ENCODE peak calls at places on chromosomes 4 and X, in four cellular contexts. N, L, R and P are unnamed samples.
A peak's percentile ranks its signal among the peaks of the same experiment; 100 is the strongest.

GRCh38 chrX:108298165-108298602 is 140.0 kb downstream of the COL4A6 start:
- DNase-seq in N (no peak), L (no peak), R (no peak), P (no peak)

GRCh38 chr4:130563185-130563890 is 1467.4 kb downstream of the C4orf33 start:
- DNase-seq in N (no peak), L (peak; percentile 30), R (no peak), P (no peak)

GRCh38 chr4:42610941-42611340 is 46.0 kb downstream of the ATP8A1 start:
- DNase-seq in N (no peak), L (no peak), R (no peak), P (no peak)

GRCh38 chr4:177441803-177442622 is at the start of gene AGA:
- DNase-seq in N (peak; percentile 97), L (peak; percentile 91), R (peak; percentile 97), P (peak; percentile 87)

GRCh38 chr4:183347586-183347985 is 25.4 kb upstream of the CLDN24 start:
- DNase-seq in N (no peak), L (no peak), R (no peak), P (no peak)

GRCh38 chrX:25721564-25721963 is 416.6 kb upstream of the MAGEB18 start:
- DNase-seq in N (no peak), L (no peak), R (no peak), P (no peak)

GRCh38 chrX:44489515-44489914 is 53.1 kb downstream of the FUNDC1 start:
- DNase-seq in N (no peak), L (no peak), R (no peak), P (no peak)

GRCh38 chr4:40550900-40551546 is 78.6 kb downstream of the RBM47 start:
- DNase-seq in N (no peak), L (no peak), R (no peak), P (no peak)

GRCh38 chr4:153427363-153428071 is 38.6 kb upstream of the TMEM131L start:
- DNase-seq in N (no peak), L (no peak), R (no peak), P (no peak)

GRCh38 chrX:16990839-16991238 is 44.4 kb downstream of the REPS2 start:
- DNase-seq in N (no peak), L (no peak), R (no peak), P (no peak)

GRCh38 chr4:24754586-24754985 is 40.8 kb upstream of the SOD3 start:
- DNase-seq in N (no peak), L (no peak), R (no peak), P (no peak)

GRCh38 chrX:24498181-24498580 is 33.1 kb downstream of the PDK3 start:
- DNase-seq in N (no peak), L (no peak), R (no peak), P (no peak)

GRCh38 chr4:104986306-104986705 is 160.4 kb upstream of the TET2 start:
- DNase-seq in N (no peak), L (no peak), R (no peak), P (no peak)

GRCh38 chr4:10753326-10753725 is 68.8 kb upstream of the CLNK start:
- DNase-seq in N (no peak), L (no peak), R (no peak), P (no peak)

GRCh38 chr4:83348074-83348473 is 13.4 kb upstream of the HPSE start:
- DNase-seq in N (no peak), L (no peak), R (no peak), P (no peak)

GRCh38 chrX:154735695-154736393 is 15.0 kb downstream of the GAB3 start:
- DNase-seq in N (no peak), L (no peak), R (peak; percentile 57), P (no peak)

GRCh38 chrX:136747003-136747986 is 33.4 kb downstream of the ARHGEF6 start:
- DNase-seq in N (no peak), L (no peak), R (no peak), P (no peak)

GRCh38 chrX:19361701-19362100 is 18.0 kb downstream of the PDHA1 start:
- DNase-seq in N (no peak), L (no peak), R (no peak), P (no peak)

GRCh38 chrX:129637217-129638109 is 17.3 kb downstream of the APLN start:
- DNase-seq in N (peak; percentile 53), L (peak; percentile 83), R (peak; percentile 72), P (peak; percentile 37)

GRCh38 chrX:103248553-103248952 is 6.4 kb downstream of the TCEAL8 start:
- DNase-seq in N (no peak), L (no peak), R (no peak), P (no peak)

GRCh38 chr4:96739101-96739500 is 899.2 kb downstream of the PDHA2 start:
- DNase-seq in N (no peak), L (no peak), R (no peak), P (no peak)

GRCh38 chr4:161522031-161522430 is 641.8 kb downstream of the FSTL5 start:
- DNase-seq in N (no peak), L (no peak), R (no peak), P (no peak)

GRCh38 chr4:140188975-140189374 is 35.0 kb upstream of the MAML3 start:
- DNase-seq in N (no peak), L (no peak), R (no peak), P (no peak)

GRCh38 chr4:85701881-85702321 is 227.0 kb downstream of the ARHGAP24 start:
- DNase-seq in N (no peak), L (no peak), R (no peak), P (no peak)

GRCh38 chr4:147678121-147678520 is 5.8 kb downstream of the PRMT9 start:
- DNase-seq in N (no peak), L (no peak), R (no peak), P (no peak)

GRCh38 chr4:147682755-147683154 is 1.2 kb downstream of the PRMT9 start:
- DNase-seq in N (no peak), L (no peak), R (no peak), P (no peak)

GRCh38 chr4:147683172-147683571 is 791 bp downstream of the PRMT9 start:
- DNase-seq in N (no peak), L (no peak), R (no peak), P (no peak)

GRCh38 chr4:147674496-147674895 is 9.5 kb downstream of the PRMT9 start:
- DNase-seq in N (no peak), L (no peak), R (no peak), P (no peak)

DNA sequence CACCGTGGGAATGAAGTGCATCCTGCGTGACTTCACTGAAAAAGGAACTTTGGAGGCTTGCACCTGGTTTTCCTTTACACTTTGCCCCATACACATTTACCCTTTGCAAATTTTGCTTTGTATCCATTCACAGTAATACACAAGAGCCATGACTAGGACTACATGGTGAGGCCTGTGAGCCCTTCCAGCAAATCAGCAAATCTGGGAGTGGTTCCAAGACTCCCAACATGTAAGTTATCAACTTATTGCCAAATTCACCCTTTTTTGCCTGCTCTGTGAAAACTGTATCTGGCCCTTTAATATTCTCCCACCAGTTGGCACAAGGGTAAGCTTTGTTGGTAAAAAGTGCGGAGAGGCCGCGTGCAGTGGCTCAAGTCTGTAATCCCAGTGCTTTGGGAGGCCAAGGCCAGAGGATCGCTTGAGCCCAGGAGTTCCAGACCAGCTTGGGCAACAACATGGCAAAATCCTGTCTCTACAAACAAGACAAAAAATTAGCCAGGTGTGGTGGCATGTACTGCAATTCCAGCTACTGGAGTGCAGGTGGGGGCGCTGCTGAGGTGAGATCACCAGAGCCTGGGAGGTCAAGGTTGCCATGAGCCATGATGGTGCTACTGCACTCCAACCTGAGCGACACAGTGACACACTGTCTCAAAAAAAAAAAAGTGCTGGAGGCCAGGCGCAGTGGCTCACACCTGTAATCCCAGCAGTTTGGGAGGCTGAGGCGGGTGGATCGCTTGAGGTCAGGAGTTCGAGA is 5.0 kb downstream of the PRMT9 start:
- DNase-seq in N (no peak), L (no peak), R (no peak), P (no peak)
- TF ChIP-seq CTCF in N (no peak), L (no peak), R (no peak), P (no peak)

GRCh38 chrX:151365579-151365978 is 31.4 kb upstream of the VMA21 start:
- DNase-seq in N (no peak), L (no peak), R (no peak), P (no peak)

DNA sequence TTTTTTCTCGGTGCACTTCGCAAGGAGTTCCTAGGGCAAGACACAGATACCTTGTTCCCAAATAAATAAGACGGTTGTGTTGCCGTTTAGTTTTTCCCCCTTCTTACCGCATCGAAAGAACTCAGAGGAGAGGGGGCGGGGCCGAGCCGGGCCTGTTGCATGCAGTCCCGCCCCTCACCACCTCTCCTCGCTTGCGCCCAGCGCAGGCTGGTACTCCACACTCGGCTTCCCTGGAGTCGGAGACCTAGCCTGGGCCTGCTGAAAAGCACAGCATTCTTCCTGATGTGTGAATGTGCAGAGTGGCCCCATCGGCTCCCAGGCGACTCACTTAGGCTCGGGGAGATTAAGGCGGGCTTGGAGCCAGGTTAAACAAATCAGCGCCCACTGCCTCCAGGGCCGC is 26.1 kb upstream of the VMA21 start:
- DNase-seq in N (no peak), L (peak; percentile 26), R (peak; percentile 12), P (no peak)
- TF ChIP-seq CTCF in N (no peak), L (peak; percentile 23), R (no peak), P (no peak)

GRCh38 chr4:37726666-37727065 is 40.5 kb upstream of the RELL1 start:
- DNase-seq in N (no peak), L (no peak), R (no peak), P (no peak)

GRCh38 chr4:37732787-37733186 is 46.6 kb upstream of the RELL1 start:
- DNase-seq in N (no peak), L (no peak), R (no peak), P (no peak)

GRCh38 chr4:37727635-37728034 is 41.5 kb upstream of the RELL1 start:
- DNase-seq in N (no peak), L (no peak), R (no peak), P (no peak)

GRCh38 chr4:37728064-37728463 is 41.9 kb upstream of the RELL1 start:
- DNase-seq in N (no peak), L (no peak), R (no peak), P (no peak)

DNA sequence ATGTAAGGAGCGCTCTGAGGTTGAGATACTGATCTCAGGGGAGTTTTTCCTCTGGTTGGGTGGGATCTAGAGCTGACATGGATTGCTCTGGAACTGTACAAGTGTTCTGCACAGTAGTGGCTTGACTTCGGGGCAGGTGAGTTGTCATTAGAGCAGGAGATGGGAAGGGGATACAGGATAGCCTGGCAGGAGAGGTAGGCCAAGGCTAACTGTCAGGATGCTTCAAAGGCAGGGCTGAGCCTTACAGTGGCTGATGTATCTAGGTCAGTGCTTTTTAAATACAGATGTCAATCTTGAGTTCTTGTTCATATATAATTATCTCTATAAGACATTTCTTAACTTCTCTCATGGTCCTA is 43.5 kb upstream of the RELL1 start:
- DNase-seq in N (no peak), L (no peak), R (no peak), P (no peak)
- TF ChIP-seq CTCF in N (no peak), L (no peak), R (no peak), P (no peak)

GRCh38 chrX:70096052-70096451 is 33.8 kb downstream of the OTUD6A start:
- DNase-seq in N (no peak), L (no peak), R (no peak), P (no peak)
- TF ChIP-seq CTCF in N (no peak), L (no peak), R (peak; percentile 30), P (no peak)

DNA sequence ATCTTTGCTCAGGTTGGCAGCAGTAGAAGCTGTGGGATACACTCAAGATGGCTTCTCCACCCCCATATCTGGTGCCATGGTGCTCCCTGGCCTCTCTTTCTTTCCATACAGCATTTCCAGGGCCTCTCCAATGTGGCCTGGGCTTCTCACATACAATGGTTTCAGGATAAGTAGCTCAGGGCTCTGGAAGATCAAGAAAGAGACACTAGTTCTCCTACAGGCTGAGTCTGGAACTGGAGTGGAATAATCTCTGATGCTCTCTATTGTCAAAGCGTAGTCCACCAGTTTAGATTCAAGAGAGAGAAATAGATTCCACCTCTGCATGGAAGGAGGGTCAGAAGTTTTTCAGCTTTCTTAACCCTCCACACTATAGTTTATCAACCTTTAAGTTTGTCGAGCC is 138.2 kb upstream of the AADAT start:
- DNase-seq in N (no peak), L (no peak), R (no peak), P (no peak)
- TF ChIP-seq CTCF in N (no peak), L (peak; percentile 44), R (no peak), P (no peak)

GRCh38 chrX:112731793-112732192 is 52.1 kb upstream of the LHFPL1 start:
- DNase-seq in N (no peak), L (no peak), R (no peak), P (no peak)
- TF ChIP-seq CTCF in N (no peak), L (peak; percentile 62), R (no peak), P (no peak)